ENCODE peak calls at places on chromosome 10, in five cellular contexts. U, V, D, H and X are unnamed samples.

GRCh38 chr10:122864901-122865300 is 14.5 kb downstream of the FAM24B start:
- DNase-seq in V (peak), H (no peak), D (peak), U (no peak), X (no peak)

GRCh38 chr10:65275296-65275695 is 1650.5 kb upstream of the LRRTM3 start:
- DNase-seq in D (no peak), V (no peak), U (no peak), H (no peak), X (no peak)

GRCh38 chr10:28690545-28690944 is 13.2 kb downstream of the BAMBI start:
- DNase-seq in H (no peak), D (no peak), V (no peak), U (no peak), X (no peak)

GRCh38 chr10:103021897-103022286 is 103.8 kb downstream of the CNNM2 start:
- DNase-seq in V (peak), U (no peak), D (peak), H (no peak), X (no peak)

GRCh38 chr10:30759423-30759822 is 129.9 kb upstream of the LYZL2 start:
- DNase-seq in V (peak), H (no peak), U (no peak), D (no peak), X (no peak)

GRCh38 chr10:16491933-16492332 is 29.7 kb downstream of the C1QL3 start:
- DNase-seq in V (no peak), H (no peak), D (no peak), U (no peak), X (peak)

GRCh38 chr10:44998146-44998631 is 2.5 kb upstream of the ZNF22 start:
- DNase-seq in D (peak), H (no peak), V (peak), U (no peak), X (no peak)

GRCh38 chr10:91032614-91033248 is 111.8 kb upstream of the ANKRD1 start:
- DNase-seq in U (no peak), V (no peak), H (peak), D (no peak), X (no peak)

GRCh38 chr10:43046288-43046991 is 30.4 kb upstream of the RET start:
- DNase-seq in V (no peak), U (no peak), D (peak), H (no peak), X (no peak)

GRCh38 chr10:43867113-43867512 is 218.4 kb upstream of the ZNF32 start:
- DNase-seq in V (no peak), U (no peak), D (no peak), H (no peak), X (no peak)

GRCh38 chr10:16559236-16559773 is 37.6 kb upstream of the C1QL3 start:
- DNase-seq in V (no peak), H (no peak), D (no peak), U (no peak), X (no peak)

GRCh38 chr10:102113261-102113955 is 6.8 kb downstream of the LDB1 start:
- DNase-seq in D (peak), U (no peak), V (no peak), H (no peak), X (no peak)

GRCh38 chr10:3624367-3624766 is 160.6 kb downstream of the KLF6 start:
- DNase-seq in D (no peak), U (no peak), H (no peak), V (peak), X (no peak)

GRCh38 chr10:122243560-122243959 is 27.5 kb upstream of the BTBD16 start:
- DNase-seq in D (no peak), H (no peak), V (no peak), U (no peak), X (no peak)

GRCh38 chr10:124343351-124344265 is 75.1 kb downstream of the OAT start:
- DNase-seq in H (no peak), V (no peak), U (no peak), D (no peak), X (no peak)

GRCh38 chr10:86401588-86402282 is 35.1 kb upstream of the GRID1 start:
- DNase-seq in U (no peak), D (no peak), V (no peak), H (no peak), X (no peak)

GRCh38 chr10:104353325-104354048 is at the start of gene CFAP58:
- DNase-seq in V (peak), U (no peak), D (peak), H (peak), X (peak)

GRCh38 chr10:51689536-51689935 is 9.9 kb downstream of the CSTF2T start:
- DNase-seq in U (no peak), H (no peak), V (no peak), D (no peak), X (no peak)

GRCh38 chr10:43409385-43410109 is 561 bp upstream of the HNRNPF start:
- DNase-seq in H (peak), U (no peak), V (no peak), D (no peak), X (no peak)

GRCh38 chr10:126702181-126702580 is 31.7 kb upstream of the C10orf90 start:
- DNase-seq in U (peak), H (no peak), V (peak), D (peak), X (no peak)

GRCh38 chr10:71771821-71772617 is 1.3 kb downstream of the VSIR start:
- DNase-seq in D (peak), H (peak), U (peak), V (peak), X (no peak)

GRCh38 chr10:58462863-58463507 is 49.7 kb upstream of the BICC1 start:
- DNase-seq in D (no peak), H (no peak), V (no peak), U (no peak), X (no peak)

GRCh38 chr10:18144928-18145327 is 4.7 kb downstream of the CACNB2 start:
- DNase-seq in V (no peak), D (no peak), U (peak), H (peak), X (no peak)

GRCh38 chr10:101112799-101113594 is 18.1 kb upstream of the TLX1 start:
- DNase-seq in H (no peak), U (peak), V (no peak), D (no peak), X (no peak)

GRCh38 chr10:42969909-42970308 is 107.0 kb upstream of the RET start:
- DNase-seq in V (no peak), H (no peak), U (no peak), D (peak), X (no peak)

GRCh38 chr10:48838830-48839229 is 100.8 kb downstream of the LRRC18 start:
- DNase-seq in V (no peak), U (peak), H (no peak), D (peak), X (no peak)

GRCh38 chr10:21078410-21079329 is 181.6 kb upstream of the NEBL start:
- DNase-seq in D (peak), V (peak), U (peak), H (peak), X (peak)

GRCh38 chr10:11177926-11178453 is 160.3 kb downstream of the CELF2 start:
- DNase-seq in V (no peak), H (no peak), D (no peak), U (no peak), X (peak)

GRCh38 chr10:35577915-35578607 is 27.1 kb upstream of the GJD4 start:
- DNase-seq in V (peak), D (no peak), H (no peak), U (peak), X (no peak)

GRCh38 chr10:107417446-107417845 is 252.9 kb upstream of the SORCS1 start:
- DNase-seq in H (no peak), V (no peak), U (no peak), D (no peak), X (no peak)

GRCh38 chr10:4296165-4296564 is 511.2 kb upstream of the KLF6 start:
- DNase-seq in V (no peak), U (no peak), D (no peak), H (no peak), X (no peak)

GRCh38 chr10:102358717-102359382 is 36.7 kb upstream of the NFKB2 start:
- DNase-seq in V (peak), D (no peak), H (no peak), U (no peak), X (no peak)

GRCh38 chr10:51585742-51586141 is 113.7 kb downstream of the CSTF2T start:
- DNase-seq in H (no peak), V (no peak), U (no peak), D (no peak), X (no peak)

DNA sequence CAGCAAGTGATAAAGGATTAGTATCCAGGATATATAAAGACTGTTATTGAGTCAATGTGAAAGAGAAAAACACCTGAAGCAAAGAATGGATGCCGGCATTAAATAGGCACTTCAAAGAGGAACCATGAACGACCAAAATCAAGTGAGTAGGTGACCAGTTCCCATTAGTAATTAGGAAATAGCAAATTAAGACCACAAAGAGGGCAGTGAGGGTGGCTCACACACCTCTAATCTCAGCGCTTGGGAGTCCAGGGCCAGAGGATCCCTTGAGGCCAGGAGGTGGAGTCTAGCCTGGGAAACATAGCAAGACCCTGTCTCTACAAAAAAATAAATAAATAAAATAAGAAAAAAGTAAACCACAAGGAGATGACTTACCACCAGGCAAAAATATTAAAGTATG is 1.5 kb upstream of the ANTXRL start:
- DNase-seq in V (no peak), D (no peak), U (no peak), H (no peak), X (peak)
- H3K4me3 ChIP-seq in V (peak), D (no peak), U (peak), H (peak), X (peak)

GRCh38 chr10:99235872-99236626 is 397 bp upstream of the HPSE2 start:
- DNase-seq in H (no peak), V (no peak), D (peak), U (no peak), X (no peak)
- H3K4me3 ChIP-seq in H (no peak), V (no peak), D (no peak), U (no peak), X (no peak)

DNA sequence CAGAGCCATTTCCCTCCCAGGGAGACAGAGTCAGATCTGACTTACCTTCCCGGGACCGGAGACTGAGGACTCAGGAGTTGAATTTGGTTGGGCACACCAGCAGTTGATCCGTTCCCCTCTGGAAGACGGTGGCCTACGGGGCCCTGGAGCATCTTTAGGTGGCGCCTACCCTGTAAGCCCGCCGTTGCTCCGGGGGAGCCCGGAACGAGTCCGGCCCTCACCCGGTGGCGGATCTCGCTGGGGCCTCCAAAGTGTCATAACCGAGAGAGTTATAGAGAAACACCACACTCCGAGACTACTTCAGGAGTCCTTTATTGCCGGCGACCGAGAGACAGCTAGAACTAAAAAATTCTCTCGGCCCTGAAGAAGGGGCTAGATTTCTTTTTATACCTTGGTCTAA is 182.8 kb upstream of the MBL2 start:
- DNase-seq in V (no peak), H (no peak), U (no peak), D (no peak), X (no peak)
- H3K4me3 ChIP-seq in V (no peak), H (no peak), U (no peak), D (no peak), X (no peak)

GRCh38 chr10:73648975-73649829 is 6.6 kb downstream of the SYNPO2L start:
- DNase-seq in D (peak), U (no peak), V (no peak), H (peak), X (no peak)

GRCh38 chr10:73647211-73647874 is 6.1 kb upstream of the MYOZ1 start:
- DNase-seq in D (peak), H (peak), V (peak), U (no peak), X (no peak)

GRCh38 chr10:73646598-73647041 is 5.3 kb upstream of the MYOZ1 start:
- DNase-seq in D (no peak), V (no peak), H (no peak), U (no peak), X (no peak)

GRCh38 chr10:73647875-73648228 is 6.6 kb upstream of the MYOZ1 start:
- DNase-seq in V (no peak), U (no peak), D (peak), H (no peak), X (no peak)

GRCh38 chr10:73648252-73648651 is 7.0 kb upstream of the MYOZ1 start:
- DNase-seq in U (no peak), H (peak), V (no peak), D (no peak), X (no peak)
- H3K4me3 ChIP-seq in U (no peak), H (peak), V (peak), D (peak), X (no peak)

GRCh38 chr10:116111483-116112095 is 161.4 kb downstream of the GFRA1 start:
- DNase-seq in V (no peak), D (no peak), H (no peak), U (no peak), X (no peak)

GRCh38 chr10:116115797-116116196 is 157.2 kb downstream of the GFRA1 start:
- DNase-seq in D (peak), V (no peak), U (no peak), H (no peak), X (no peak)

GRCh38 chr10:116112232-116113231 is 160.5 kb downstream of the GFRA1 start:
- DNase-seq in V (peak), U (no peak), H (no peak), D (peak), X (no peak)

GRCh38 chr10:116115233-116115632 is 157.8 kb downstream of the GFRA1 start:
- DNase-seq in D (no peak), U (no peak), H (no peak), V (no peak), X (no peak)

DNA sequence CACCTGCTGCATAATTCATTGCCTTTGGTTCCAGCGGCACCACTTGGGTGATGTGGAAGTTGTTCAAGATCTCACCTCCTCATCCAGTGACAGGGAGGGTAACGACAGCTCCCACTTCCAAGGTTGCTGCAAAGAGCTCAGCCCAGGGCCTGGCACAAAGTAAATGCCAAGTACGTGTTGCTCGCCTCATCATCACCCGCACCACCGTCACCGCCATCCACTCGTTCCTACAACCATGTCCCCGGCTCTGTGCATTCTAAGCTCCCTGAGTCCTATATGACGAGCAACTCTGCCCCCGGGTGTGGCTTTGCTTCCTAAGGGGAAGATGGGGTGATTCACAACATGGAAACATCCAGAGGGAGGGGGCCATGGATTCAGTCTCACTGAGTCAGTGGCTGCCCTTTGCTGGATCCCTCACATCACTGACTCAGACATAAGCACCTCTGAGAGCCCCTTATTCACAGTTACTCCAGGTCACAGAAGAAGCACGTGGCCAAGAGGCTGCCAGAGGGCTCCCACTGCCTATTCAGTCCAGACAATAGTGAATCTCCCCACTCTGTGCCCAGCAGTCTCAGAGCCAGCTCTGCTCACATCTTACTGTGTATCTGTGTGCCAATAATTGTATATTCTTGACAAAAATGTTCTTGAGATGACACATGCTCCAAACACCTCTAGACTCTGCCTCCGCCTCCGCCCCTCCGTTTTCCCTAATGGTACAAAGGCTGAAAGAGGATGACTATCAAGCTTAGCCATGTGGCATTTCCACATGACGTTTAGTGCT is 159.1 kb downstream of the GFRA1 start:
- DNase-seq in V (peak), H (no peak), U (no peak), D (peak), X (no peak)
- H3K4me3 ChIP-seq in V (no peak), H (no peak), U (no peak), D (peak), X (no peak)

GRCh38 chr10:81874878-81875679 is at the start of gene NRG3:
- DNase-seq in V (no peak), U (no peak), D (peak), H (no peak), X (peak)
- H3K4me3 ChIP-seq in V (no peak), U (no peak), D (no peak), H (peak), X (peak)

DNA sequence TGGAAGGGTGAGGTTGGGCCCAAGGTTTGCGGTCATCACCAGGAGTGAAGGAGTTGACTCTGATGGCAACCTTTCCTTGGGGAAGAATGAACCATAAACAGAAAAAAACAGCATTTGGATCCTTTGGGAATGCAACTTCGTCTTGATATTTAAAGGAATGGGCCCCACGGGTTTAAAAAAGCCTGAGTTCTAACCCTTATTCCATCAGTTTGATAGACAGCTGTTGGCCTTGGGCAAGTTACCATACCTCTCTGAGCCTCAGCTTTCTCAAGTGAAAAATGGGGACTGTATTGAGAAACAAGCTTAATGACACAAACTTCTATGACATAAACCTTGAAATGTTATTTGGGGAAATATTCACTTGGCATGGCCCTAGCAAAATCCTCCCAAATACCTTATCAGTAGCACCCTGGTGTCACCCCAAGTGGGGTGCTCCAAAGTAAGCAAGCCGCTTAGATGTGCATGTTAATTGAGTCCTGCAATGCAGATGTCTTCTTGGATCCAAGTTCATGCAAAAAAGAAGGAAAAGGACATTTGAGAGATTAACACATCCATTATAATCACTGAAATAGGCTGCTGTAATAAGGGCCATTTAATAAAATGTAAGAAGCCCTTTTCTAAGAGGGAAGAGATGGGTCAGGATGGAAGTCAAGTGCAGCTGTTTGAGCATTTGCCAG is 13.8 kb downstream of the MXI1 start:
- DNase-seq in H (no peak), D (peak), U (no peak), V (no peak), X (no peak)
- H3K4me3 ChIP-seq in H (peak), D (peak), U (peak), V (peak), X (no peak)

GRCh38 chr10:15333909-15334649 is 37.0 kb downstream of the FAM171A1 start:
- DNase-seq in U (no peak), D (no peak), H (no peak), V (peak), X (no peak)

GRCh38 chr10:15339857-15340256 is 31.2 kb downstream of the FAM171A1 start:
- DNase-seq in H (no peak), V (no peak), U (no peak), D (no peak), X (no peak)

GRCh38 chr10:15335500-15335899 is 35.6 kb downstream of the FAM171A1 start:
- DNase-seq in H (no peak), U (no peak), V (no peak), D (no peak), X (no peak)

GRCh38 chr10:15331456-15331855 is 39.6 kb downstream of the FAM171A1 start:
- DNase-seq in U (no peak), H (no peak), D (no peak), V (no peak), X (no peak)

GRCh38 chr10:15334650-15335323 is 36.3 kb downstream of the FAM171A1 start:
- DNase-seq in U (no peak), H (no peak), V (no peak), D (no peak), X (no peak)
- H3K4me3 ChIP-seq in U (no peak), H (no peak), V (no peak), D (no peak), X (no peak)

GRCh38 chr10:80894797-80895467 is 357.2 kb downstream of the SH2D4B start:
- DNase-seq in D (no peak), U (no peak), V (no peak), H (no peak), X (no peak)
- H3K4me3 ChIP-seq in D (no peak), U (no peak), V (no peak), H (no peak), X (no peak)

GRCh38 chr10:8702181-8702580 is 647.7 kb downstream of the GATA3 start:
- DNase-seq in V (no peak), H (no peak), D (no peak), U (no peak), X (no peak)
- H3K4me3 ChIP-seq in V (no peak), H (no peak), D (no peak), U (no peak), X (no peak)